ENCODE peak calls at places on chromosomes 2 and 18, in four cellular contexts. One of them, this sample, is unnamed.
A peak's percentile ranks its signal among the peaks of the same experiment; 100 is the strongest.

GRCh38 chr2:127154985-127155650 is 48.2 kb upstream of the BIN1 start:
- DNase-seq in endothelial cell of umbilical vein: no peak
- DNase-seq in hepatocyte: no peak
- DNase-seq in mammary epithelial cell: no peak
- DNase-seq in this sample: no peak

GRCh38 chr2:121075006-121075545 is 209.9 kb downstream of the TFCP2L1 start:
- DNase-seq in endothelial cell of umbilical vein: peak; percentile 74
- DNase-seq in hepatocyte: peak; percentile 64
- DNase-seq in mammary epithelial cell: peak; percentile 99
- DNase-seq in this sample: no peak

GRCh38 chr2:9416962-9417316 is 6.4 kb downstream of the ITGB1BP1 start:
- DNase-seq in endothelial cell of umbilical vein: no peak
- DNase-seq in hepatocyte: no peak
- DNase-seq in mammary epithelial cell: no peak
- DNase-seq in this sample: no peak

GRCh38 chr2:240154606-240155005 is 14.1 kb upstream of the OTOS start:
- DNase-seq in endothelial cell of umbilical vein: no peak
- DNase-seq in hepatocyte: no peak
- DNase-seq in mammary epithelial cell: no peak
- DNase-seq in this sample: no peak

GRCh38 chr2:64608867-64609228 is 44.9 kb downstream of the SERTAD2 start:
- DNase-seq in endothelial cell of umbilical vein: peak; percentile 19
- DNase-seq in hepatocyte: no peak
- DNase-seq in mammary epithelial cell: no peak
- DNase-seq in this sample: no peak

GRCh38 chr2:193502363-193503035 is 1307.8 kb upstream of the TMEFF2 start:
- DNase-seq in endothelial cell of umbilical vein: no peak
- DNase-seq in hepatocyte: peak; percentile 90
- DNase-seq in mammary epithelial cell: no peak
- DNase-seq in this sample: no peak

GRCh38 chr18:31156831-31157763 is 5.6 kb downstream of the DSC1 start:
- DNase-seq in endothelial cell of umbilical vein: no peak
- DNase-seq in hepatocyte: peak; percentile 44
- DNase-seq in mammary epithelial cell: peak; percentile 30
- DNase-seq in this sample: no peak

GRCh38 chr18:35005963-35006577 is 35.1 kb upstream of the MAPRE2 start:
- DNase-seq in endothelial cell of umbilical vein: peak; percentile 83
- DNase-seq in hepatocyte: peak; percentile 70
- DNase-seq in mammary epithelial cell: peak; percentile 52
- DNase-seq in this sample: peak; percentile 7

GRCh38 chr2:239097428-239097696 is 249.5 kb downstream of the TWIST2 start:
- DNase-seq in endothelial cell of umbilical vein: no peak
- DNase-seq in hepatocyte: no peak
- DNase-seq in mammary epithelial cell: no peak
- DNase-seq in this sample: no peak

GRCh38 chr2:172623249-172623965 is 67.5 kb downstream of the PDK1 start:
- DNase-seq in endothelial cell of umbilical vein: no peak
- DNase-seq in hepatocyte: no peak
- DNase-seq in mammary epithelial cell: no peak
- DNase-seq in this sample: no peak

GRCh38 chr2:222479855-222480254 is 55.5 kb downstream of the SGPP2 start:
- DNase-seq in endothelial cell of umbilical vein: no peak
- DNase-seq in hepatocyte: no peak
- DNase-seq in mammary epithelial cell: no peak
- DNase-seq in this sample: no peak

GRCh38 chr2:120589782-120590608 is 145.7 kb upstream of the GLI2 start:
- DNase-seq in endothelial cell of umbilical vein: peak; percentile 92
- DNase-seq in hepatocyte: peak; percentile 55
- DNase-seq in mammary epithelial cell: peak; percentile 78
- DNase-seq in this sample: no peak

GRCh38 chr2:195202163-195202845 is 454.7 kb upstream of the SLC39A10 start:
- DNase-seq in endothelial cell of umbilical vein: no peak
- DNase-seq in hepatocyte: no peak
- DNase-seq in mammary epithelial cell: peak; percentile 39
- DNase-seq in this sample: no peak

GRCh38 chr2:45962522-45962921 is 311.0 kb downstream of the PRKCE start:
- DNase-seq in endothelial cell of umbilical vein: peak; percentile 65
- DNase-seq in hepatocyte: peak; percentile 60
- DNase-seq in mammary epithelial cell: no peak
- DNase-seq in this sample: no peak

GRCh38 chr2:9382604-9383235 is 40.6 kb downstream of the ITGB1BP1 start:
- DNase-seq in endothelial cell of umbilical vein: no peak
- DNase-seq in hepatocyte: no peak
- DNase-seq in mammary epithelial cell: no peak
- DNase-seq in this sample: no peak

GRCh38 chr2:45813003-45813601 is 161.6 kb downstream of the PRKCE start:
- DNase-seq in endothelial cell of umbilical vein: peak; percentile 98
- DNase-seq in hepatocyte: no peak
- DNase-seq in mammary epithelial cell: no peak
- DNase-seq in this sample: no peak

GRCh38 chr2:73821227-73821626 is 7.5 kb upstream of the STAMBP start:
- DNase-seq in endothelial cell of umbilical vein: no peak
- DNase-seq in hepatocyte: no peak
- DNase-seq in mammary epithelial cell: no peak
- DNase-seq in this sample: no peak

GRCh38 chr18:54777118-54777791 is 51.0 kb upstream of the RAB27B start:
- DNase-seq in endothelial cell of umbilical vein: no peak
- DNase-seq in hepatocyte: no peak
- DNase-seq in mammary epithelial cell: no peak
- DNase-seq in this sample: no peak

GRCh38 chr2:16211341-16211740 is 271.0 kb downstream of the MYCN start:
- DNase-seq in endothelial cell of umbilical vein: no peak
- DNase-seq in hepatocyte: no peak
- DNase-seq in mammary epithelial cell: no peak
- DNase-seq in this sample: no peak

GRCh38 chr2:228507231-228507824 is 325.8 kb upstream of the SPHKAP start:
- DNase-seq in endothelial cell of umbilical vein: no peak
- DNase-seq in hepatocyte: no peak
- DNase-seq in mammary epithelial cell: no peak
- DNase-seq in this sample: no peak

DNA sequence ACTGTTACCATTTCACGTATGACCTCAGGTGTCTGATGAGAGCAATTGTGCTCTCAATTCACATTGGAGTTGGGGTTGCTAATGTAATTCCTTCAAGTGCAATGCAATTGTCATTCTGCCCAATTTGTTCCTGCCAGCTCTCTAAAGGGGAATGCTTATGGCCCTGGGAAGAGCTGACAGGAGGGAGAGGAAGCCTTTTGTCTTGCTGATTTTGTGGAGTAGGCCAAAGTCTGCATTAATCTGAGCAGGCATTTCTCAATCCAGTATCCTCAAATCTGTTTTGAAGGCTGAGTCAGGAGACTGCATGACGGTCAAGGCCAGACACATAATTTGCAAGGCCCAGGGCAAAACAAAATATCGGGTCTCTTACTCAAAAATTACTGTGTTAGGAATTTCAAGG is 326.4 kb upstream of the SPHKAP start:
- DNase-seq in endothelial cell of umbilical vein: no peak
- DNase-seq in hepatocyte: no peak
- DNase-seq in mammary epithelial cell: no peak
- DNase-seq in this sample: no peak
- H3K27ac ChIP-seq in endothelial cell of umbilical vein: no peak overlapping the region
- H3K27ac ChIP-seq in hepatocyte: no peak overlapping the region
- H3K27ac ChIP-seq in mammary epithelial cell: no peak overlapping the region
- H3K27ac ChIP-seq in this sample: no peak overlapping the region

GRCh38 chr2:159069229-159069628 is 100.8 kb downstream of the TANC1 start:
- DNase-seq in endothelial cell of umbilical vein: no peak
- DNase-seq in hepatocyte: no peak
- DNase-seq in mammary epithelial cell: no peak
- DNase-seq in this sample: no peak
- H3K4me1 ChIP-seq in endothelial cell of umbilical vein: peaks cover 56% of the 10 kb centered on the region
- H3K4me1 ChIP-seq in hepatocyte: peaks cover 25% of the 10 kb centered on the region
- H3K4me1 ChIP-seq in mammary epithelial cell: peaks cover 66% of the 10 kb centered on the region
- H3K4me1 ChIP-seq in this sample: no peaks in the 10 kb centered on the region

DNA sequence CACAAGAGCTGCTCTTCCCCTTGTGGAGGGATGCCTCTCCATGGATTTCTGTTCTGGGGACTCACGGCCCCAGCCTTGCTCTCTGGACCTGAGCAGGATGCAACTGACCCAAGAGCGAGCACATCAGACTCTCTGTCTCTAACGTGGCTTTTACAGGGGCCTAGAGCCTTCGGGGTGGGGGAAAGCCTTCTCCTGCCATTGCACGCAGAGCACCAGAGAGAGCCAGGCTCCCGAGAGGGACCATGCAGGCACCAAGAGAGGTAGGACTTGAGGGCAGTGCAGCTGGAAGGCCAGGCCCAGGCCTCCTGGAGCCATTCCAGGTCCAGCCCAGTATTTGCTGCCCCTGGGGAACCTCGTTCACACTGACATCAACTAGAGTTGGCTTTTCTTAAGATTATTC is 475.6 kb upstream of the MYT1L start:
- DNase-seq in endothelial cell of umbilical vein: no peak
- DNase-seq in hepatocyte: no peak
- DNase-seq in mammary epithelial cell: no peak
- DNase-seq in this sample: no peak
- H3K27ac ChIP-seq in endothelial cell of umbilical vein: no peak overlapping the region
- H3K27ac ChIP-seq in hepatocyte: no peak overlapping the region
- H3K27ac ChIP-seq in mammary epithelial cell: no peak overlapping the region
- H3K27ac ChIP-seq in this sample: no peak overlapping the region

DNA sequence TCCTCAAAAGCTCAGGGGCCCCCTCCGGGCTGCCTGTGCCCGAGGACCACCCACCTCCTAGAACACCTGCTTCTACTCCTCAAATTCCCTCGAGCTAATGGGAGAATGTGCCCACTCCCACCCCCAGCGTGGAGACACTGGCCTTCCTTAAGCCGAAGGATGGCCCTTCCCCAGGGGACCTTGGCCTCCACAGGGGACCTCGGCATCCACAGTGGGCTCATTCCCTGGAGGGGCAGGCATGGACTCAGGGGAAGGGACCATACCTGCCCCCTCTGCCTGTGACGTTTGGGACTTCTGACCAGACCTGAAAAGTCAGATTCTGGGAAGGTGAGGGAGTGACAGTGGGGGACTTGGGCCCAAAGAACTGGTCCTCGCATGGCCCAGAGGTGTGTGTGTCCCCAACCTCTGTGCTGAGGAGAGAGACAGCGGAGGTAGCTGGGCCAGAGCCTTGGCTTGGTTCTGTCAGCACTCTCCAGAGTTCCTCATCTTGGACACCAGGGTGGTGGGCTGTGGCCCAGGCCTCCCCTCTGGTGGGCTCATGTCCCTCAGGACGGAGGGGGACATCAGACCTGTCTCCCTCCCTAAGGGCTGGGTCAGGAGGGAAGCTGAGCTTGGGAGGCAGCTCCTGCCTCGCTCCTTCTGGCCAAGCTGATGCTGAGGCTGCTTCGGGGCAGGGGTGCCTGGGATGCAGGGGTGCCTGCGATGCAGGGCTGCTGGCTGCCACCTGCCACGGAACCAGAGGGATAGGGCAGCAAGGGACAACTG is 240.4 kb downstream of the HAUS1 start:
- DNase-seq in endothelial cell of umbilical vein: no peak
- DNase-seq in hepatocyte: no peak
- DNase-seq in mammary epithelial cell: no peak
- DNase-seq in this sample: no peak
- H3K4me1 ChIP-seq in endothelial cell of umbilical vein: no peaks in the 10 kb centered on the region
- H3K4me1 ChIP-seq in hepatocyte: no peaks in the 10 kb centered on the region
- H3K4me1 ChIP-seq in mammary epithelial cell: no peaks in the 10 kb centered on the region
- H3K4me1 ChIP-seq in this sample: peaks cover 20% of the 10 kb centered on the region

DNA sequence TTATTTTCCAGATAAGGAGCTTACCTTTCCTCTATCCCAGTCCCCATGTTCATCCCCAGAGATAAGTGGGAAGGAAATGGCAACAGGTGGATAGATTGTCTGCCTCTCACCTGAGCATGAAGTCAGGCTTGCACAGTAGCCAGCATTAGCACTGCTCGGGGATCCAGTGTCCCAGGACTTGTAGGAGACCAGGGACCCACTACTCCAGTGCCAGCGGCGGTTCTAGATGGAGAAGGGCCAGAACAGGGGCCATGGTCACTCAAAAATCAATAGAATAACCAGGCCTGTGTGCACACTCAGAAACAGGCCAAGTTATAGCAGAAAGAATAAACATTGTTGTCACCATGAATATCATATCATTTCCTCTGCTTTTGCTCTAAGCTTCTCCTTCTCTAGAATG is 2.4 kb downstream of the REG1B start:
- DNase-seq in endothelial cell of umbilical vein: no peak
- DNase-seq in hepatocyte: no peak
- DNase-seq in mammary epithelial cell: no peak
- DNase-seq in this sample: no peak
- H3K27ac ChIP-seq in endothelial cell of umbilical vein: no peak overlapping the region
- H3K27ac ChIP-seq in hepatocyte: no peak overlapping the region
- H3K27ac ChIP-seq in mammary epithelial cell: no peak overlapping the region
- H3K27ac ChIP-seq in this sample: no peak overlapping the region

DNA sequence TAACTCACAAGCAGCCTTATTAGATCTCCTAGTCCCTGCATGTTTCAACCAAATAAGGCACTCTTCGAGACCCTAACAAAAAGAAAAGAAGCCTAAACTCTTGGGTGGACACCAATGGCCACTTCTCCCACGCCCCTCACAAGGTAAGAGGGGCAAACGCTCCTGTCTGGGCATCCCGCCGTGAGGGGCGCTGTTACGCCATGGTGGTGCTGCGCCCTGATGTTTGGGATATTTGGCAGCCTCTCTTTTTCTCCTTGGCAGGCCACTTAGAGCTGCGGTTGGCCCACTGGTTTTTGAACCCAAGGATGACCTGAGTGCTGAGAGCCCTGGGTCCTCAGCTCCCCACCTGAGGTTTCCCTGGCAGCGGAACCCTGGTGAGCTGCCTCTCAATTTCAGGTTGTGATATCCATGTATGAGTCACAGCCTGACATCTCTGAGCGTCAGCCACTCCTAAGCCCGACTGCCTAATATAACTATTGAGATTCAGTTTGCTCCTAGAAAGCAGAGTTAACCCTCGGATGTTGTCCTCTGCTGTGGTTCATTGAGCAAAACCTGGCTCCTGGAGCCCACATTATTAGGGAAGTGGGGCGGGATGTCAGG is 103.3 kb downstream of the COL6A3 start:
- DNase-seq in endothelial cell of umbilical vein: no peak
- DNase-seq in hepatocyte: no peak
- DNase-seq in mammary epithelial cell: no peak
- DNase-seq in this sample: no peak
- H3K4me1 ChIP-seq in endothelial cell of umbilical vein: no peaks in the 10 kb centered on the region
- H3K4me1 ChIP-seq in hepatocyte: peaks cover 15% of the 10 kb centered on the region
- H3K4me1 ChIP-seq in mammary epithelial cell: peaks cover 2% of the 10 kb centered on the region
- H3K4me1 ChIP-seq in this sample: no peaks in the 10 kb centered on the region

DNA sequence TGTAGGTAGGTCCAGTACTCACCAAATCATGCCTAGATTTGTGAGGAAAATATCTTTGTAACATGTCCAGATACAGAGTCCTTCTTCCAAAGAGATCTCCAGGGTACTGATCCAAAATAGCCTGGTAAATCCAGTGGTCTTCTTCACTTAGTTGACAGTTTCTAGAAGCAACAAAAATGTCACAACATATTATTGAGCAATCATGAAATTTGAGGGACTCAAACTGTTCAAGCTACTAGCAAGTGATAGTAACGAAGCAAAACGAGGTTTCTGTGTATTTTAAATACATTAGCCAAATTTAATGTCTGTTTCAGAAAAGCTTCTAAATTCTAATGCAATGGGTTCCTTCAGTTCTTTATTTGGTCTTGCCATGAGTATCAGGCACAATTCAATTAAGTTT is 142.8 kb downstream of the CCDC148 start:
- DNase-seq in endothelial cell of umbilical vein: no peak
- DNase-seq in hepatocyte: no peak
- DNase-seq in mammary epithelial cell: no peak
- DNase-seq in this sample: no peak
- H3K27ac ChIP-seq in endothelial cell of umbilical vein: no peak overlapping the region
- H3K27ac ChIP-seq in hepatocyte: no peak overlapping the region
- H3K27ac ChIP-seq in mammary epithelial cell: no peak overlapping the region
- H3K27ac ChIP-seq in this sample: no peak overlapping the region

GRCh38 chr18:4751523-4751922 is 296.4 kb upstream of the DLGAP1 start:
- DNase-seq in endothelial cell of umbilical vein: no peak
- DNase-seq in hepatocyte: no peak
- DNase-seq in mammary epithelial cell: no peak
- DNase-seq in this sample: no peak
- H3K4me1 ChIP-seq in endothelial cell of umbilical vein: no peaks in the 10 kb centered on the region
- H3K4me1 ChIP-seq in hepatocyte: no peaks in the 10 kb centered on the region
- H3K4me1 ChIP-seq in mammary epithelial cell: no peaks in the 10 kb centered on the region
- H3K4me1 ChIP-seq in this sample: no peaks in the 10 kb centered on the region

This sample was measured in CD8-positive, alpha-beta T cell.